ENCODE peak calls at places on chromosomes 1 and 21, in four cellular contexts. H is esophagus squamous epithelium, Z is colonic mucosa, F is right atrium auricular region. T is an unnamed sample.

GRCh38 chr1:41418868-41419583 is 57.8 kb downstream of the FOXO6 start:
- DNase-seq in H (peak), Z (peak), F (peak), T (peak)

GRCh38 chr1:192901500-192901899 is 92.7 kb downstream of the RGS2 start:
- DNase-seq in H (no peak), Z (no peak), F (no peak), T (no peak)

GRCh38 chr1:235739124-235739523 is 89.5 kb upstream of the GNG4 start:
- DNase-seq in H (no peak), Z (no peak), F (no peak), T (no peak)

GRCh38 chr1:170267317-170267716 is 121.6 kb downstream of the NTMT2 start:
- DNase-seq in H (no peak), Z (no peak), F (no peak), T (no peak)

GRCh38 chr1:2547210-2548067 is 8.7 kb upstream of the TNFRSF14 start:
- DNase-seq in H (no peak), Z (no peak), F (no peak), T (no peak)

GRCh38 chr1:17579951-17580939 is 40.7 kb downstream of the ARHGEF10L start:
- DNase-seq in H (no peak), Z (peak), F (no peak), T (no peak)

GRCh38 chr1:19011832-19012231 is 55.4 kb upstream of the IFFO2 start:
- DNase-seq in H (no peak), Z (no peak), F (no peak), T (no peak)

GRCh38 chr1:172270605-172271004 is 149.9 kb upstream of the C1orf105 start:
- DNase-seq in H (no peak), Z (no peak), F (no peak), T (no peak)

GRCh38 chr1:184387871-184388670 is 1.2 kb downstream of the C1orf21 start:
- DNase-seq in H (no peak), Z (peak), F (peak), T (no peak)

GRCh38 chr1:183716286-183716685 is 63.2 kb upstream of the APOBEC4 start:
- DNase-seq in H (no peak), Z (no peak), F (no peak), T (no peak)

GRCh38 chr1:23838401-23838866 is 13.2 kb upstream of the HMGCL start:
- DNase-seq in H (peak), Z (peak), F (peak), T (no peak)

GRCh38 chr1:35288761-35289160 is 20.3 kb downstream of the ZMYM4 start:
- DNase-seq in H (no peak), Z (no peak), F (no peak), T (no peak)

GRCh38 chr1:244050835-244051444 is at the start of gene ZBTB18:
- DNase-seq in H (no peak), Z (no peak), F (no peak), T (peak)

GRCh38 chr21:37435120-37435519 is 68.5 kb downstream of the DYRK1A start:
- DNase-seq in H (no peak), Z (no peak), F (no peak), T (peak)

GRCh38 chr1:63856924-63857323 is 83.1 kb downstream of the ROR1 start:
- DNase-seq in H (no peak), Z (no peak), F (no peak), T (no peak)

GRCh38 chr1:180185281-180185680 is 30.6 kb downstream of the QSOX1 start:
- DNase-seq in H (no peak), Z (no peak), F (no peak), T (no peak)

GRCh38 chr1:156805766-156806511 is 10.7 kb downstream of the SH2D2A start:
- DNase-seq in H (no peak), Z (no peak), F (no peak), T (peak)

GRCh38 chr1:208039536-208040332 is 128.8 kb upstream of the CD34 start:
- DNase-seq in H (no peak), Z (no peak), F (no peak), T (no peak)

GRCh38 chr1:231395051-231395995 is 26.8 kb downstream of the EGLN1 start:
- DNase-seq in H (no peak), Z (no peak), F (peak), T (peak)

GRCh38 chr1:154943649-154944421 is 7.3 kb upstream of the PMVK start:
- DNase-seq in H (no peak), Z (peak), F (no peak), T (no peak)

GRCh38 chr1:161439280-161440232 is 65.7 kb upstream of the FCGR2A start:
- DNase-seq in H (no peak), Z (peak), F (no peak), T (no peak)

GRCh38 chr1:29584362-29584761 is 348.0 kb downstream of the PTPRU start:
- DNase-seq in H (no peak), Z (no peak), F (no peak), T (no peak)

GRCh38 chr1:86356247-86356646 is 39.9 kb downstream of the ODF2L start:
- DNase-seq in H (no peak), Z (no peak), F (no peak), T (peak)

GRCh38 chr1:7403265-7404045 is 367.6 kb upstream of the VAMP3 start:
- DNase-seq in H (no peak), Z (no peak), F (peak), T (no peak)

GRCh38 chr1:156115514-156116374 is 1.2 kb downstream of the LMNA start:
- DNase-seq in H (no peak), Z (peak), F (peak), T (no peak)

GRCh38 chr1:8019229-8019620 is 6.9 kb downstream of the ERRFI1 start:
- DNase-seq in H (no peak), Z (no peak), F (no peak), T (no peak)

DNA sequence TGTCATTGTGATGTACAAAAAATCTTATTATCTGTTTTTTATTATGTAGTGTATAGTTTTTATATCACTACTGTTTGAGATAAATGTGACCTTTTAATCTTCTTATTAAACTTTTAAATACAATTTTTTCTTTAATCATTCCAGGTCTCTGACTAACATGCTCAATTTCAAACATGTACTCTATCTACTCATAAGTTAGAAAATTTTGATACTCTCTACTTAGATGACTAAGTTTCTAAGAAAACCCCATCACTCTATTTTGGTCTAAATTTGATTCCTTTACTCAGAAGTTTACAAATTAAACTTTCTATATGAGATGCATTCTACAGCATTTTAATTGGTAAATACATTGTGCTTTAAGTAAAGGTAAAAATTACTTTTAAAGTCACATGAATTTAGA is 544.0 kb downstream of the PTBP2 start:
- DNase-seq in H (no peak), Z (no peak), F (no peak), T (no peak)
- TF ChIP-seq CTCF in H (no peak), Z (no peak), F (no peak), T (no peak)

DNA sequence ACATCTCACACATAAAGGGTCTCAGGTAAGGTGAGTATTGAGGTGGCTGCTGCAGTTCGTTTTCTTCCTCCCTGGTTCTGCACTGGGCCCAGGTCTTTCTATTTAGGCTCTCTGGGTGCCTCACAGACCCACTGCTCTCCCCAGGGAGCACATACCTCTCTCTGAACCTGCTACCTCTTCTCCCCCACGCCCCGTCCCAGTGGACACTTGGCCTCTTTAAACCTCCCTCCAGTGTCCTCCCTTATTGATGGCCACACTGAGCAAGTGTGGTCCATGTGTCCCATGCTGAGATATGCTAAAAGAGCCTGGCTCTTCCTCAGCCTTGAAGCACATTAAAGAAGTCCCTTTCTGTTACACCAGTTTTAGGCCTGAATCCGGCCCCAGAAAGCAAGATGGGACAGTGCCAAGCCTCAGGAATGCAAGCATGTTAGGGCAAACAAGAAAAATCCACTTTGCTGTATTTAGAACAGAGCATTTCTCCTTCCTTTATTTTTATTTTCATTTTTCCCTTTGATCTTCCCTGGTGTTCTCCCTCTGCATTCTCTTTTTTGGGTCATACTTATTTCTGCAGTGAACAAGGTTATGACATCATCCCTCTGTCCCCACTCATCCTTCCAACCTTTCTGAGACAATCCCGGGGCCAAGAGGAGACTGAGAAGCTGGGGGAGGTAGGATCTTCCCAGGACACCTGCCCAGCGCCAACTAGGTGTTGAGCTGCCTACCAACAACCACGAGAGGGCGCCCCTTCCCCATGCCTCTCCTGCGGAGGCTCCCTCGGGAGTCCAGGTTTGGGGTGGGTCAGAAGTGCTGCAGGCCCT is 5.0 kb upstream of the CHI3L2 start:
- DNase-seq in H (no peak), Z (peak), F (peak), T (peak)
- H3K4me3 ChIP-seq in H (no peak), Z (no peak), F (no peak), T (no peak)

GRCh38 chr1:912740-913301 is 10.9 kb upstream of the SAMD11 start:
- DNase-seq in H (no peak), Z (no peak), F (no peak), T (no peak)
- TF ChIP-seq CTCF in H (no peak), Z (peak), F (no peak), T (peak)

DNA sequence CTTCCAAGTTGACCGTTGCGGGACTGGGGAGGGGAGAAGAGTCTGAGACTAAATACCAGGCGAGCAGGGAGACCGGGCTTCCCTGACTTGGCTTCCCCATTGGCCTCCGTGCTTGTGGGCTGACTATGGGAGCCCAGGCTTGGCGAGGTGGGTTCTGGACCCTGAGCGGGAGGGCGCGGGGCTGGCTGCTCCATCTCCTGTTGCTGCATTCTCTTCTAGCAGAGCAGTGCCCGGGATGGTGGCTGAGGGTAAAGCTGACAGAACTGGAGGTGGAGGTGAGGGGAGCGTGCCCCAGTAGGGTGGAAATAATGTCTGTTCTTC is 689 bp downstream of the LGR6 start:
- DNase-seq in H (no peak), Z (no peak), F (no peak), T (no peak)
- H3K4me3 ChIP-seq in H (peak), Z (no peak), F (peak), T (no peak)

DNA sequence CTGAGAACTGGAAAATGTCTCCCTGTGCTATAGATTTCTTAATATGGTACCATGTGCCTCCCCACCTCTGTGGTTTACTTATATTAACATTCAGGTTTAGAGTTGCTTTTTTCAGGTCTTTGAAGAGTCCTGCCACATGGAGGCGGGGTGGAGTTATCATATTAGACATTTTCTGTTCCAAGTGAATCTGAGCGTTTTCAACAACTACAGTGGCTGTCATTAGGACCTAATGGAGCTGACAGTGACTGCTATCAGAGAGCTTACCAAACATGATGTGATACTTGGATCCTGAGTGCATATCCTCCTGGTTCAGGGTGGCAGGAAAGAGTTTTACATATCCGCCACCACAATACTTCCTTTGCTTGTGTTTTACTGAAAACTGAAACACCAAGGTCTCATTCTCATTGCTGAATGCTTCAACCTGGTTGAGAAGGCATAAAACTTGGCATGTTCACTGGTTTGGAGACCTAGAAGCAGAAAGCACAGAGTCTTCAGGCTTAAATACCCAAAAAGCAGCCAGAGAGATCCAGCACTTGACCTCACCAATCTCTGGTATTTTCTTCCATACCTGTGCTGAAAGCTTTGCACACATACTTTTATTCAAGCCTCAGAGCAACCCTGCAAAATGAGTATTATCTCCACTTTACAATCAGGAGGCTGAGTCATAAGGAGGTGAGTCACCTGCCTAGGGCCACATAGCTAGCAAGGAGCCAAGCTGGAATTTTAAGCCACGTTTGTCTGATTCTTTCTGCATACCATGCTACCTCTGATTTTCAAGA is 47.4 kb upstream of the OSBPL9 start:
- DNase-seq in H (no peak), Z (peak), F (no peak), T (peak)
- TF ChIP-seq CTCF in H (no peak), Z (no peak), F (no peak), T (peak)

GRCh38 chr1:221834698-221835538 is 93.0 kb upstream of the DUSP10 start:
- DNase-seq in H (no peak), Z (no peak), F (no peak), T (no peak)

GRCh38 chr1:221839321-221839720 is 97.4 kb upstream of the DUSP10 start:
- DNase-seq in H (no peak), Z (no peak), F (no peak), T (no peak)

GRCh38 chr1:221840511-221841243 is 98.8 kb upstream of the DUSP10 start:
- DNase-seq in H (no peak), Z (no peak), F (peak), T (no peak)

GRCh38 chr1:221839794-221840395 is 98.0 kb upstream of the DUSP10 start:
- DNase-seq in H (no peak), Z (peak), F (peak), T (no peak)

GRCh38 chr1:221837886-221838285 is 96.0 kb upstream of the DUSP10 start:
- DNase-seq in H (no peak), Z (no peak), F (no peak), T (no peak)
- H3K4me3 ChIP-seq in H (no peak), Z (no peak), F (no peak), T (no peak)

DNA sequence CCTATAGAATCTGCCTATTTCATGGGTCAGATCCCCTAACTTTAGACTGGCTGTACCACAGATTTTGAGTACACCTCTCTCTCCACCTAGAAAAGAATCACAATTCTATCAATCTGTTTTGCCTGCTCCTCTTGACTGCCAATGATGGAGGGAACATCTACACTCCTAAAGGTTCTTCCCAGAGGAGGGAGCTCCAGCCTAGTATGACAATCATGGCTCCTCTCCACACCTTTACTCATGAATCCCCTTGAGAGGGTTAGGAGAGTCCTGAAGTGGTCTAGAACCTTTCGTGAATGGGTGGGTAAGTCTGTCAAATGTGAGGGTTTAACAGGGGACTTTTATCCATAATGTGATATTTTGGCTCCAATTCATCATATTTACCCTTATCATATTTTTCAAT is 48.0 kb downstream of the DNAI4 start:
- DNase-seq in H (no peak), Z (no peak), F (no peak), T (no peak)
- TF ChIP-seq CTCF in H (no peak), Z (no peak), F (no peak), T (no peak)

DNA sequence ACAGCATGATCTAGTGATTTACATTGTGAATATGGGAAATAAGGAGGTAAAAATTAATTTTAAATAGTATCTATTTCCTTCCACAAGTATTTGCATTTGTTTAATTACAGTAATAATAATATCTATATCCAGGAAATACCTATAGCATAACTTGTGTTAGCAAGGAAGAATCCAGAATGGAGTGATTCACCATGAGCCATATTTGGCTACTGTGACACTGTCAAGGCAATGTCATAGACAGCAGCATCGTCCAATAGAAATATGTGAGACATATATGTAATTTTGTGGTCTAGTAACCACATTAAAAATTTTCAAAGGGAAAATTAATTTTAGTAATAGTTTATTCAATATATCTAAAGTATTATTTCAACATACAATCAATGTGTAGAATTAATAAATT is 22.1 kb downstream of the CNST start:
- DNase-seq in H (no peak), Z (no peak), F (no peak), T (no peak)
- H3K4me3 ChIP-seq in H (no peak), Z (no peak), F (no peak), T (no peak)